ENCODE peak calls at places on chromosomes 4 and X, in eight cellular contexts. V is B cell, L is RPMI7951, U is heart right ventricle, Y is AG08396, F is AG09319, Z is brain microvascular endothelial cell, Q is putamen. W is an unnamed sample.

GRCh38 chr4:143338313-143338712 is 1.6 kb downstream of the GAB1 start:
- DNase-seq in Q (no peak), U (no peak), Y (no peak), Z (no peak), L (no peak), V (no peak), F (no peak), W (no peak)

GRCh38 chrX:2767631-2768455 is 16.0 kb downstream of the XG start:
- DNase-seq in U (peak), Y (peak), V (no peak), F (peak), L (peak), Z (peak), Q (no peak), W (peak)

GRCh38 chr4:1540601-1541375 is 134.5 kb upstream of the NKX1-1 start:
- DNase-seq in L (peak), Z (no peak), Q (no peak), V (no peak), F (no peak), U (no peak), Y (no peak), W (no peak)

GRCh38 chr4:153326513-153326912 is 18.0 kb upstream of the MND1 start:
- DNase-seq in F (no peak), U (no peak), V (no peak), Y (no peak), Z (peak), L (no peak), Q (no peak), W (no peak)

GRCh38 chr4:153099391-153100140 is 104.7 kb upstream of the TRIM2 start:
- DNase-seq in Z (no peak), Y (no peak), L (no peak), U (no peak), F (no peak), V (no peak), Q (no peak), W (no peak)

GRCh38 chrX:21193196-21193595 is 181.0 kb upstream of the CNKSR2 start:
- DNase-seq in Z (no peak), Y (no peak), V (no peak), U (no peak), L (no peak), F (no peak), Q (no peak), W (no peak)

GRCh38 chrX:103716967-103717366 is 6.3 kb downstream of the TMEM31 start:
- DNase-seq in L (peak), Z (no peak), F (peak), Y (peak), V (no peak), U (no peak), Q (no peak), W (peak)

GRCh38 chrX:21956783-21957182 is 16.3 kb downstream of the SMS start:
- DNase-seq in Y (no peak), Q (no peak), Z (no peak), F (no peak), U (no peak), L (no peak), V (no peak), W (no peak)

GRCh38 chr4:144861471-144861870 is 215.5 kb downstream of the HHIP start:
- DNase-seq in L (no peak), Z (no peak), V (no peak), U (no peak), Q (no peak), F (no peak), Y (no peak), W (no peak)

GRCh38 chr4:100935090-100935489 is 412.2 kb downstream of the PPP3CA start:
- DNase-seq in U (no peak), Q (no peak), Y (no peak), V (no peak), L (peak), Z (no peak), F (no peak), W (no peak)

GRCh38 chrX:110442631-110443030 is 84.0 kb downstream of the RTL9 start:
- DNase-seq in Z (peak), Y (peak), V (no peak), Q (no peak), L (peak), U (no peak), F (no peak), W (peak)

GRCh38 chrX:40615976-40616375 is 7.3 kb upstream of the MPC1L start:
- DNase-seq in L (no peak), F (no peak), Q (no peak), Z (no peak), U (no peak), Y (no peak), V (no peak), W (no peak)